ENCODE peak calls at places on chromosome 1, in eight cellular contexts. J is C1 segment of cervical spinal cord; G is CD4-positive, alpha-beta memory T cell; I is astrocyte of the cerebellum; T is effector memory CD8-positive, alpha-beta T cell; D is SW 1271; L is NCI-H1105; U is activated gamma-delta T cell treated with Interleukin-2 at 50 U/mL for 16 hours. O is an unnamed sample.

GRCh38 chr1:205191617-205192016 is 19.9 kb downstream of the DSTYK start:
- DNase-seq in J (no peak), G (no peak), I (no peak), T (no peak), D (no peak), L (no peak), U (no peak), O (no peak)

GRCh38 chr1:6128276-6129081 is 51.6 kb downstream of the CHD5 start:
- DNase-seq in J (no peak), G (no peak), I (no peak), T (no peak), D (no peak), L (no peak), U (no peak), O (peak; percentile 57)

GRCh38 chr1:20587639-20588017 is 1.3 kb upstream of the CDA start:
- DNase-seq in J (no peak), G (no peak), I (no peak), T (no peak), D (no peak), L (no peak), U (no peak), O (no peak)

GRCh38 chr1:235225299-235225698 is 64.2 kb upstream of the RBM34 start:
- DNase-seq in J (no peak), G (no peak), I (no peak), T (no peak), D (no peak), L (no peak), U (no peak), O (no peak)

GRCh38 chr1:241007668-241008067 is 349.3 kb downstream of the RGS7 start:
- DNase-seq in J (no peak), G (no peak), I (no peak), T (no peak), D (no peak), L (no peak), U (no peak), O (no peak)

GRCh38 chr1:64476251-64476952 is 6.5 kb downstream of the CACHD1 start:
- DNase-seq in J (no peak), G (no peak), I (no peak), T (no peak), D (peak; percentile 11), L (no peak), U (no peak), O (no peak)

GRCh38 chr1:155324717-155325595 is 4.3 kb downstream of the RUSC1 start:
- DNase-seq in J (no peak), G (no peak), I (no peak), T (no peak), D (peak; percentile 51), L (peak; percentile 22), U (no peak), O (peak; percentile 86)

GRCh38 chr1:234710381-234710780 is 100.4 kb upstream of the IRF2BP2 start:
- DNase-seq in J (no peak), G (no peak), I (no peak), T (no peak), D (no peak), L (no peak), U (no peak), O (no peak)

GRCh38 chr1:24748191-24749121 is 3.2 kb downstream of the CLIC4 start:
- DNase-seq in J (no peak), G (no peak), I (no peak), T (no peak), D (no peak), L (no peak), U (no peak), O (peak; percentile 84)

GRCh38 chr1:12432897-12433296 is 185.1 kb downstream of the DHRS3 start:
- DNase-seq in J (no peak), G (no peak), I (no peak), T (no peak), D (no peak), L (no peak), U (no peak), O (no peak)

GRCh38 chr1:160888926-160889325 is 3.9 kb upstream of the ITLN1 start:
- DNase-seq in J (no peak), G (no peak), I (no peak), T (no peak), D (no peak), L (no peak), U (no peak), O (no peak)

GRCh38 chr1:176692431-176692830 is 229.5 kb downstream of the PAPPA2 start:
- DNase-seq in J (no peak), G (no peak), I (no peak), T (no peak), D (no peak), L (no peak), U (no peak), O (no peak)

GRCh38 chr1:166975361-166976129 is at the start of gene ILDR2:
- DNase-seq in J (peak; percentile 75), G (peak; percentile 42), I (peak; percentile 22), T (peak; percentile 41), D (no peak), L (peak; percentile 48), U (peak; percentile 40), O (peak; percentile 85)

GRCh38 chr1:56967900-56968832 is 2.4 kb upstream of the C8B start:
- DNase-seq in J (no peak), G (no peak), I (no peak), T (no peak), D (no peak), L (no peak), U (no peak), O (no peak)

GRCh38 chr1:105399718-105400117 is 1650.0 kb downstream of the AMY1C start:
- DNase-seq in J (no peak), G (no peak), I (no peak), T (no peak), D (no peak), L (no peak), U (no peak), O (no peak)

GRCh38 chr1:204196068-204196795 is at the start of gene KISS1:
- DNase-seq in J (no peak), G (no peak), I (no peak), T (no peak), D (no peak), L (no peak), U (no peak), O (peak; percentile 61)

GRCh38 chr1:99820546-99820945 is 29.6 kb upstream of the AGL start:
- DNase-seq in J (no peak), G (peak; percentile 32), I (no peak), T (no peak), D (no peak), L (no peak), U (no peak), O (no peak)

GRCh38 chr1:247007511-247008405 is at the start of gene ZNF695:
- DNase-seq in J (peak; percentile 72), G (peak; percentile 10), I (peak; percentile 89), T (peak; percentile 4), D (peak; percentile 100), L (peak; percentile 79), U (peak; percentile 48), O (peak; percentile 91)

GRCh38 chr1:56029329-56030003 is 549.9 kb downstream of the PLPP3 start:
- DNase-seq in J (no peak), G (no peak), I (no peak), T (no peak), D (no peak), L (no peak), U (no peak), O (no peak)

GRCh38 chr1:8390707-8391106 is 72.8 kb downstream of the SLC45A1 start:
- DNase-seq in J (no peak), G (no peak), I (no peak), T (no peak), D (no peak), L (no peak), U (no peak), O (no peak)

GRCh38 chr1:209383422-209383821 is 200.1 kb upstream of the CAMK1G start:
- DNase-seq in J (no peak), G (no peak), I (no peak), T (no peak), D (no peak), L (no peak), U (no peak), O (no peak)

GRCh38 chr1:150875197-150876110 is 945 bp downstream of the ARNT start:
- DNase-seq in J (peak; percentile 31), G (peak; percentile 10), I (no peak), T (no peak), D (peak; percentile 47), L (no peak), U (peak; percentile 6), O (no peak)

GRCh38 chr1:153647375-153647714 is 11.2 kb upstream of the SNAPIN start:
- DNase-seq in J (no peak), G (no peak), I (no peak), T (no peak), D (no peak), L (no peak), U (no peak), O (no peak)

GRCh38 chr1:19032701-19033515 is 76.4 kb upstream of the IFFO2 start:
- DNase-seq in J (no peak), G (no peak), I (no peak), T (no peak), D (no peak), L (no peak), U (no peak), O (peak; percentile 33)

GRCh38 chr1:231636157-231636556 is 9.6 kb downstream of the DISC1 start:
- DNase-seq in J (peak; percentile 38), G (no peak), I (no peak), T (no peak), D (no peak), L (no peak), U (no peak), O (no peak)

GRCh38 chr1:99557556-99558256 is 88.2 kb upstream of the PALMD start:
- DNase-seq in J (no peak), G (no peak), I (peak; percentile 58), T (no peak), D (no peak), L (no peak), U (no peak), O (no peak)

GRCh38 chr1:52727956-52728656 is 1.9 kb downstream of the ZYG11B start:
- DNase-seq in J (no peak), G (no peak), I (no peak), T (no peak), D (no peak), L (no peak), U (no peak), O (no peak)

GRCh38 chr1:21175324-21175669 is 1.4 kb downstream of the EIF4G3 start:
- DNase-seq in J (no peak), G (peak; percentile 67), I (no peak), T (no peak), D (peak; percentile 36), L (no peak), U (no peak), O (peak; percentile 81)

GRCh38 chr1:183052861-183053260 is 29.6 kb downstream of the LAMC1 start:
- DNase-seq in J (no peak), G (no peak), I (no peak), T (no peak), D (no peak), L (no peak), U (no peak), O (no peak)

GRCh38 chr1:180814258-180814657 is 98.4 kb upstream of the KIAA1614 start:
- DNase-seq in J (no peak), G (no peak), I (no peak), T (no peak), D (no peak), L (no peak), U (no peak), O (no peak)

O was measured in spleen.